ENCODE peak calls at places on chromosomes 11 and 22, in five cellular contexts. I is colonic mucosa; Q is cardiac muscle cell; S is left lung; T is CD8-positive, alpha-beta T cell. D is an unnamed sample.

GRCh38 chr11:75801362-75802021 is 13.5 kb upstream of the UVRAG start:
- DNase-seq in I (no peak), Q (no peak), S (no peak), T (no peak), D (no peak)

GRCh38 chr11:67345247-67345948 is 7.9 kb downstream of the POLD4 start:
- DNase-seq in I (no peak), Q (no peak), S (no peak), T (no peak), D (no peak)

GRCh38 chr22:49823289-49824045 is 4.2 kb downstream of the BRD1 start:
- DNase-seq in I (no peak), Q (no peak), S (peak), T (no peak), D (no peak)

GRCh38 chr22:27107824-27108223 is 450.4 kb downstream of the MIAT start:
- DNase-seq in I (peak), Q (no peak), S (no peak), T (no peak), D (no peak)

GRCh38 chr11:73200256-73200655 is 17.8 kb upstream of the P2RY2 start:
- DNase-seq in I (no peak), Q (no peak), S (no peak), T (no peak), D (no peak)

GRCh38 chr22:46587067-46587471 is 33.1 kb upstream of the GRAMD4 start:
- DNase-seq in I (no peak), Q (no peak), S (no peak), T (no peak), D (no peak)

GRCh38 chr22:41030891-41031290 is 61.5 kb upstream of the EP300 start:
- DNase-seq in I (no peak), Q (no peak), S (no peak), T (no peak), D (no peak)

GRCh38 chr11:114482114-114482513 is 42.8 kb downstream of the REXO2 start:
- DNase-seq in I (no peak), Q (no peak), S (no peak), T (no peak), D (no peak)

GRCh38 chr22:46661221-46661851 is 41.1 kb downstream of the GRAMD4 start:
- DNase-seq in I (peak), Q (peak), S (peak), T (no peak), D (no peak)

GRCh38 chr11:69663326-69663725 is 11.8 kb downstream of the LTO1 start:
- DNase-seq in I (no peak), Q (no peak), S (peak), T (no peak), D (no peak)

GRCh38 chr11:118012083-118012669 is 26.0 kb downstream of the IL10RA start:
- DNase-seq in I (no peak), Q (no peak), S (no peak), T (no peak), D (no peak)

GRCh38 chr22:42848941-42849340 is 8.1 kb downstream of the ARFGAP3 start:
- DNase-seq in I (no peak), Q (no peak), S (no peak), T (no peak), D (no peak)

GRCh38 chr11:71252434-71252781 is at the start of gene SHANK2:
- DNase-seq in I (peak), Q (peak), S (peak), T (no peak), D (no peak)

GRCh38 chr11:60835472-60835871 is 6.4 kb upstream of the CCDC86 start:
- DNase-seq in I (no peak), Q (no peak), S (no peak), T (no peak), D (no peak)

GRCh38 chr11:108873938-108874337 is 209.1 kb downstream of the DDX10 start:
- DNase-seq in I (no peak), Q (no peak), S (no peak), T (no peak), D (no peak)

GRCh38 chr11:118074785-118075184 is 2.1 kb upstream of the TMPRSS4 start:
- DNase-seq in I (peak), Q (no peak), S (no peak), T (no peak), D (no peak)

GRCh38 chr11:124961972-124962609 is 8.1 kb downstream of the CCDC15 start:
- DNase-seq in I (peak), Q (peak), S (no peak), T (no peak), D (no peak)

GRCh38 chr11:128814856-128815705 is 52.0 kb downstream of the KCNJ1 start:
- DNase-seq in I (no peak), Q (peak), S (no peak), T (no peak), D (no peak)

GRCh38 chr11:118202599-118203422 is 22.0 kb downstream of the JAML start:
- DNase-seq in I (peak), Q (no peak), S (no peak), T (peak), D (no peak)

GRCh38 chr11:77705195-77705876 is 67.7 kb upstream of the CLNS1A start:
- DNase-seq in I (no peak), Q (no peak), S (no peak), T (no peak), D (no peak)

GRCh38 chr22:38122616-38123015 is 12.1 kb upstream of the BAIAP2L2 start:
- DNase-seq in I (no peak), Q (no peak), S (no peak), T (no peak), D (no peak)

GRCh38 chr22:23199159-23199558 is 18.9 kb downstream of the BCR start:
- DNase-seq in I (no peak), Q (no peak), S (no peak), T (no peak), D (no peak)

GRCh38 chr11:112801286-112802088 is 159.7 kb upstream of the NCAM1 start:
- DNase-seq in I (no peak), Q (no peak), S (no peak), T (no peak), D (no peak)

GRCh38 chr11:456533-456932 is 6.5 kb downstream of the PTDSS2 start:
- DNase-seq in I (no peak), Q (no peak), S (peak), T (peak), D (no peak)

GRCh38 chr11:68978626-68978930 is 2.2 kb downstream of the MRGPRD start:
- DNase-seq in I (no peak), Q (no peak), S (no peak), T (no peak), D (no peak)

GRCh38 chr22:22796729-22797128 is 90.9 kb upstream of the IGLL5 start:
- DNase-seq in I (no peak), Q (no peak), S (no peak), T (no peak), D (no peak)

GRCh38 chr11:132037467-132037862 is 667.0 kb downstream of the NTM start:
- DNase-seq in I (no peak), Q (no peak), S (no peak), T (no peak), D (no peak)

GRCh38 chr11:28384418-28384817 is 276.2 kb downstream of the METTL15 start:
- DNase-seq in I (no peak), Q (no peak), S (no peak), T (no peak), D (no peak)

GRCh38 chr11:47406896-47407745 is 1.3 kb upstream of the SLC39A13 start:
- DNase-seq in I (no peak), Q (no peak), S (peak), T (no peak), D (no peak)
- TF ChIP-seq CTCF in I (no peak), Q (peak), S (no peak), T (no peak), D (no peak)

GRCh38 chr22:19766506-19767426 is 6.2 kb downstream of the TBX1 start:
- DNase-seq in I (peak), Q (peak), S (peak), T (peak), D (no peak)
- TF ChIP-seq CTCF in I (no peak), Q (peak), S (no peak), T (peak), D (no peak)

DNA sequence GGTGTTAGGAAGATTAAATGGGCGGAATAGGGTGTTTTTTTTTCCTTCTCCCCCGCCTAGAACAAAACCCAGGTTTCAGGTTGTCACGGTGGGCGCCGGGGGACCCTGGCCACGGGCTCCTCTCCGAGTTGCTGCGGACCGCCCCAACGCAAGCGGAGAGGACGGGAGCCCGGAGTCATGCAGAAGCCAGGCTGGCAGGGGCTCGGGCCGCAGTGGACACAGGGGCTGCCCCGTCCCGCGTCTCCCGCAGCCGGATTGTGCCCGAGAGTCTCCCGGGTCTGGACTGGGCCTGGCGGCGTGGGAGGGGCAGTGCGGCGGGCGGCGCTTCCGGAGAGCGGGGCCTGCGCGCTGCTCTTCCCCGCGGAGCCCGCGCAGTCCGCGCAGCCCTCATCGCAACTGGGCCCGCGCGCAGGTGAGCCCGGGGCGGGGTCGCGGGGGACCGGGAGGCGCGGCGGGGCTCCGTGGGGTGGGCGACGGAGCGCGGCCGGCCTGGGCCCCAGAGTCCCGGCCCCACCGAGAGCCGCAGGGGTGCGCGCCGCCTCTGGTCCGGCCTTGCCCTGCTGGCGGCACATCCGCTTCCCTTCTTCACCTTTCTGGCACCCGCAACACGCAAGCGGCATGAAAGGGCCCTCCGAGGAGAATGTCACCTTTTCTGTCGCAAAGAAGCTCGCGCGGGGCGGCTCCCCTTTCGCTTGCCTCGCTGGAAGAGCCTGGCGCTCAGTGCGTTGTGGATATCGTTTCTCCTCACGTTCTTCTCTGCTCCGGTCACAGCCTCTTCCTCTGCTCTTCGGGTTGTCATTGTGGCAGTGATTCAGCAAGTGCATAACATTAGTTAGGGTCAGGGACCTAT is at the start of gene TIRAP:
- DNase-seq in I (peak), Q (peak), S (peak), T (peak), D (peak)
- TF ChIP-seq CTCF in I (no peak), Q (no peak), S (peak), T (no peak), D (no peak)

GRCh38 chr11:121964591-121964990 is 151.4 kb downstream of the BLID start:
- DNase-seq in I (no peak), Q (no peak), S (no peak), T (no peak), D (no peak)
- TF ChIP-seq CTCF in I (no peak), Q (no peak), S (no peak), T (no peak), D (no peak)

GRCh38 chr22:35984776-35985175 is 43.8 kb downstream of the RBFOX2 start:
- DNase-seq in I (no peak), Q (no peak), S (no peak), T (no peak), D (no peak)

GRCh38 chr22:35987487-35987886 is 41.1 kb downstream of the RBFOX2 start:
- DNase-seq in I (no peak), Q (no peak), S (no peak), T (no peak), D (no peak)

GRCh38 chr22:35985361-35985760 is 43.3 kb downstream of the RBFOX2 start:
- DNase-seq in I (no peak), Q (no peak), S (no peak), T (no peak), D (no peak)

GRCh38 chr22:35984183-35984710 is 44.4 kb downstream of the RBFOX2 start:
- DNase-seq in I (no peak), Q (no peak), S (no peak), T (no peak), D (no peak)

DNA sequence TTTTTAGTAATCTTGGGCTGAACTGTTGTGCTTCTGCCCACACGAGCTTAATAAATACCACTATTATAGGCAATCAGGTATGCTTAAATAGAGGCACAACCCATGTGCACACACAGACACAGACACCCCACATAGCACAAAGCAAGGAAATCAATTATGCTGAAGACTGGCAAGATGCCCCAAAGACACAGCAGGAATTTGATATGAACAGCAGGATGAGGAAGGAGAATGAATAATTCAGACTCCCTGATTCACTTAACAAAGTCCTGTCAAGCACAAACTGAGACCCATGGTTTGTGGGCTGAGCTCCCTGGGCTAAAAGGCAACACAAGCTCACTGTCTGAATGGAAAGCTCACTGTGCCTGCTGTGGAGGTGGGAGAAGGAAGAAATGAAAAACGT is 42.5 kb downstream of the RBFOX2 start:
- DNase-seq in I (no peak), Q (no peak), S (no peak), T (no peak), D (no peak)
- TF ChIP-seq CTCF in I (no peak), Q (no peak), S (no peak), T (no peak), D (no peak)

DNA sequence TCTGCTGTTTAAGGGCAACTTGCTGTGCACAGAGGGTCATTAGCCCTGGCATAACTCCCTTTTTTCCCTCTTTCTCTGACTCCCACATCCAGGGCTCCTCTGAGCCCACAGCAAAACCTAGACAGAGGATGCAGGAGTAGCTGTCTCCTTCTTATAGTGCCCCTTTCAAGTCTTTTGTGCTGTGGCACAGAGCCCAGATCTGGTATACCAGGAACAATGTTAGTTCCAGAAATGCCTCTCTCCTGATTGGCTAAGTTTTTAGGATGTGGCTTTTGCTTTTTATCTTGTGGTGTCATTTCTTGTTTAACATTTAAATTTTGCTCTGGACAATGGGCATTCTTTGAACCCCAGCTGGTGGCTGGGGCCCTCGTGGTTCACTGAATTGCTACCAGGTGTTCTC is 25.6 kb upstream of the RRM1 start:
- DNase-seq in I (no peak), Q (no peak), S (no peak), T (no peak), D (no peak)
- TF ChIP-seq CTCF in I (no peak), Q (no peak), S (no peak), T (no peak), D (no peak)

GRCh38 chr11:96707273-96707672 is 317.5 kb downstream of the JRKL start:
- DNase-seq in I (no peak), Q (no peak), S (no peak), T (no peak), D (no peak)

GRCh38 chr11:96708469-96708868 is 318.7 kb downstream of the JRKL start:
- DNase-seq in I (no peak), Q (no peak), S (no peak), T (no peak), D (no peak)

GRCh38 chr11:96706761-96707160 is 316.9 kb downstream of the JRKL start:
- DNase-seq in I (peak), Q (no peak), S (no peak), T (no peak), D (no peak)

GRCh38 chr11:96704847-96705246 is 315.0 kb downstream of the JRKL start:
- DNase-seq in I (no peak), Q (peak), S (no peak), T (no peak), D (no peak)
- TF ChIP-seq CTCF in I (no peak), Q (no peak), S (no peak), T (no peak), D (no peak)